ENCODE peak calls at places on chromosomes 2 and 18, in four cellular contexts. One of them, this sample, is unnamed.

GRCh38 chr2:107412981-107413380 is 413.7 kb upstream of the RGPD4 start:
- DNase-seq in GM06990: no peak
- DNase-seq in osteocyte: no peak
- DNase-seq in heart left ventricle: no peak
- DNase-seq in this sample: no peak

GRCh38 chr18:5895300-5895885 is at the start of gene TMEM200C:
- DNase-seq in heart left ventricle: peak
- DNase-seq in GM06990: no peak
- DNase-seq in osteocyte: peak
- DNase-seq in this sample: peak

GRCh38 chr2:240421396-240421795 is 14.1 kb upstream of the GPC1 start:
- DNase-seq in osteocyte: no peak
- DNase-seq in heart left ventricle: no peak
- DNase-seq in GM06990: no peak
- DNase-seq in this sample: no peak

GRCh38 chr2:25618676-25619075 is 54.7 kb downstream of the DTNB start:
- DNase-seq in GM06990: no peak
- DNase-seq in heart left ventricle: no peak
- DNase-seq in osteocyte: no peak
- DNase-seq in this sample: no peak

GRCh38 chr2:168587302-168587701 is 131.2 kb downstream of the CERS6 start:
- DNase-seq in heart left ventricle: no peak
- DNase-seq in osteocyte: no peak
- DNase-seq in GM06990: no peak
- DNase-seq in this sample: no peak

GRCh38 chr2:217102941-217103340 is 243.1 kb upstream of the TNP1 start:
- DNase-seq in osteocyte: no peak
- DNase-seq in GM06990: no peak
- DNase-seq in heart left ventricle: no peak
- DNase-seq in this sample: no peak

GRCh38 chr2:72147303-72147970 is at the start of gene CYP26B1:
- DNase-seq in osteocyte: peak
- DNase-seq in GM06990: no peak
- DNase-seq in heart left ventricle: peak
- DNase-seq in this sample: peak

GRCh38 chr18:62399781-62400308 is 74.7 kb downstream of the TNFRSF11A start:
- DNase-seq in osteocyte: no peak
- DNase-seq in GM06990: no peak
- DNase-seq in heart left ventricle: no peak
- DNase-seq in this sample: no peak

GRCh38 chr2:240149943-240150784 is 9.7 kb upstream of the OTOS start:
- DNase-seq in GM06990: no peak
- DNase-seq in osteocyte: no peak
- DNase-seq in heart left ventricle: no peak
- DNase-seq in this sample: peak

GRCh38 chr2:160241251-160242137 is 41.4 kb upstream of the ITGB6 start:
- DNase-seq in heart left ventricle: peak
- DNase-seq in osteocyte: peak
- DNase-seq in GM06990: no peak
- DNase-seq in this sample: no peak

GRCh38 chr2:118687698-118688097 is 159.8 kb downstream of the EN1 start:
- DNase-seq in osteocyte: no peak
- DNase-seq in GM06990: no peak
- DNase-seq in heart left ventricle: no peak
- DNase-seq in this sample: no peak

GRCh38 chr18:3262234-3263171 is 570 bp downstream of the MYL12B start:
- DNase-seq in heart left ventricle: no peak
- DNase-seq in osteocyte: no peak
- DNase-seq in GM06990: no peak
- DNase-seq in this sample: no peak

GRCh38 chr18:31230495-31230894 is 67.8 kb upstream of the DSC1 start:
- DNase-seq in heart left ventricle: no peak
- DNase-seq in GM06990: peak
- DNase-seq in osteocyte: no peak
- DNase-seq in this sample: peak

GRCh38 chr2:231475965-231476364 is 11.7 kb upstream of the NCL start:
- DNase-seq in osteocyte: no peak
- DNase-seq in GM06990: no peak
- DNase-seq in heart left ventricle: no peak
- DNase-seq in this sample: no peak

GRCh38 chr18:49613141-49613641 is 51.3 kb downstream of the LIPG start:
- DNase-seq in osteocyte: peak
- DNase-seq in heart left ventricle: no peak
- DNase-seq in GM06990: no peak
- DNase-seq in this sample: no peak

GRCh38 chr2:168059758-168060157 is 187.6 kb downstream of the STK39 start:
- DNase-seq in heart left ventricle: no peak
- DNase-seq in osteocyte: no peak
- DNase-seq in GM06990: no peak
- DNase-seq in this sample: no peak

GRCh38 chr2:127115471-127116199 is 8.7 kb upstream of the BIN1 start:
- DNase-seq in osteocyte: peak
- DNase-seq in heart left ventricle: no peak
- DNase-seq in GM06990: no peak
- DNase-seq in this sample: no peak

GRCh38 chr2:109238580-109238979 is 109.6 kb downstream of the SH3RF3 start:
- DNase-seq in osteocyte: no peak
- DNase-seq in heart left ventricle: peak
- DNase-seq in GM06990: peak
- DNase-seq in this sample: peak

GRCh38 chr2:32865399-32866068 is 81.2 kb upstream of the LTBP1 start:
- DNase-seq in osteocyte: no peak
- DNase-seq in GM06990: no peak
- DNase-seq in heart left ventricle: no peak
- DNase-seq in this sample: no peak

GRCh38 chr18:3340015-3340681 is 78.2 kb downstream of the MYL12B start:
- DNase-seq in osteocyte: no peak
- DNase-seq in GM06990: no peak
- DNase-seq in heart left ventricle: no peak
- DNase-seq in this sample: no peak

GRCh38 chr2:147082850-147083522 is 761.8 kb upstream of the ACVR2A start:
- DNase-seq in heart left ventricle: no peak
- DNase-seq in osteocyte: no peak
- DNase-seq in GM06990: peak
- DNase-seq in this sample: peak

GRCh38 chr2:231256494-231256893 is 58.1 kb downstream of the ARMC9 start:
- DNase-seq in osteocyte: no peak
- DNase-seq in heart left ventricle: no peak
- DNase-seq in GM06990: no peak
- DNase-seq in this sample: no peak

GRCh38 chr2:72111061-72111460 is 36.6 kb downstream of the CYP26B1 start:
- DNase-seq in GM06990: no peak
- DNase-seq in osteocyte: no peak
- DNase-seq in heart left ventricle: no peak
- DNase-seq in this sample: no peak

GRCh38 chr18:27549335-27550039 is 364.4 kb upstream of the CHST9 start:
- DNase-seq in osteocyte: no peak
- DNase-seq in GM06990: no peak
- DNase-seq in heart left ventricle: no peak
- DNase-seq in this sample: no peak

GRCh38 chr2:18178736-18179349 is 300.4 kb downstream of the KCNS3 start:
- DNase-seq in GM06990: no peak
- DNase-seq in heart left ventricle: no peak
- DNase-seq in osteocyte: no peak
- DNase-seq in this sample: peak

GRCh38 chr2:14524041-14524802 is 108.3 kb upstream of the LRATD1 start:
- DNase-seq in GM06990: no peak
- DNase-seq in heart left ventricle: no peak
- DNase-seq in osteocyte: no peak
- DNase-seq in this sample: no peak

GRCh38 chr2:106961328-106961727 is 75.4 kb upstream of the ST6GAL2 start:
- DNase-seq in osteocyte: no peak
- DNase-seq in heart left ventricle: no peak
- DNase-seq in GM06990: no peak
- DNase-seq in this sample: no peak

GRCh38 chr2:224712346-224712745 is 3.8 kb downstream of the CCDC195 start:
- DNase-seq in heart left ventricle: no peak
- DNase-seq in GM06990: no peak
- DNase-seq in osteocyte: no peak
- DNase-seq in this sample: no peak

GRCh38 chr2:218387369-218388194 is 5.5 kb downstream of the SLC11A1 start:
- DNase-seq in osteocyte: no peak
- DNase-seq in GM06990: no peak
- DNase-seq in heart left ventricle: peak
- DNase-seq in this sample: no peak

GRCh38 chr2:38540580-38541290 is 62.0 kb downstream of the HNRNPLL start:
- DNase-seq in osteocyte: peak
- DNase-seq in GM06990: no peak
- DNase-seq in heart left ventricle: no peak
- DNase-seq in this sample: no peak

GRCh38 chr2:11140492-11140891 is 14.8 kb upstream of the SLC66A3 start:
- DNase-seq in osteocyte: no peak
- DNase-seq in heart left ventricle: no peak
- DNase-seq in GM06990: no peak
- DNase-seq in this sample: no peak

GRCh38 chr2:36707050-36707449 is 10.5 kb downstream of the VIT start:
- DNase-seq in GM06990: no peak
- DNase-seq in osteocyte: no peak
- DNase-seq in heart left ventricle: peak
- DNase-seq in this sample: no peak

GRCh38 chr2:231926180-231926741 is at the start of gene NPPC:
- DNase-seq in GM06990: peak
- DNase-seq in heart left ventricle: peak
- DNase-seq in osteocyte: no peak
- DNase-seq in this sample: peak

GRCh38 chr2:38095079-38095478 is 19.1 kb upstream of the CYP1B1 start:
- DNase-seq in heart left ventricle: no peak
- DNase-seq in GM06990: no peak
- DNase-seq in osteocyte: no peak
- DNase-seq in this sample: no peak

GRCh38 chr2:20446917-20447436 is at the start of gene RHOB:
- DNase-seq in GM06990: peak
- DNase-seq in heart left ventricle: peak
- DNase-seq in osteocyte: peak
- DNase-seq in this sample: peak

GRCh38 chr2:20449501-20450200 is 2.8 kb downstream of the RHOB start:
- DNase-seq in GM06990: no peak
- DNase-seq in heart left ventricle: no peak
- DNase-seq in osteocyte: no peak
- DNase-seq in this sample: no peak

GRCh38 chr2:20448246-20449046 is 1.6 kb downstream of the RHOB start:
- DNase-seq in osteocyte: no peak
- DNase-seq in heart left ventricle: no peak
- DNase-seq in GM06990: no peak
- DNase-seq in this sample: no peak

GRCh38 chr2:20446280-20446916 is 476 bp upstream of the RHOB start:
- DNase-seq in heart left ventricle: peak
- DNase-seq in GM06990: no peak
- DNase-seq in osteocyte: no peak
- DNase-seq in this sample: no peak

GRCh38 chr2:20447437-20448245 is 767 bp downstream of the RHOB start:
- DNase-seq in osteocyte: no peak
- DNase-seq in GM06990: peak
- DNase-seq in heart left ventricle: peak
- DNase-seq in this sample: peak
- TF ChIP-seq CTCF in osteocyte: no peak
- TF ChIP-seq CTCF in GM06990: no peak
- TF ChIP-seq CTCF in heart left ventricle: no peak
- TF ChIP-seq CTCF in this sample: peak

DNA sequence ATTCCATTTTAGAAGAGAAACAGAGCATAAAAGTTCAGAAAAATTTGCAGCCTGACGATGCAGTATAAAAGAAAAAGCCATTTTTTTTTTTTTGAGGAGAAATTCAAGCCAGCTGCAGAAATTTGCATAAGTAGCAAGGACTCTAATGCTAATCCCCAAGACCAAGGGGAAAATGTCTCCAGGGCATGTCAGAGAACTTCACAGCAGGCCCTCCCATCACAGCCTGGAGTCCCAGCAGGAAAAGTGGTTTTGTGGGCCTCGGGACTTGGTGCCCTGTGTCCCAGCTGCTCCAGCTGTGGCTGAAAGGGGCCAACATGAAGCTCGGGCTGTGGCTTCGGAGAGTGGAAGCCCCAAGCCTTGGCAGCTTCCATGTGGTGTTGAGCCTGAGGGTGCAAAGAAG is 325.3 kb upstream of the HNMT start:
- DNase-seq in GM06990: no peak
- DNase-seq in heart left ventricle: no peak
- DNase-seq in osteocyte: no peak
- DNase-seq in this sample: no peak
- TF ChIP-seq CTCF in GM06990: no peak
- TF ChIP-seq CTCF in heart left ventricle: no peak
- TF ChIP-seq CTCF in osteocyte: no peak
- TF ChIP-seq CTCF in this sample: no peak

DNA sequence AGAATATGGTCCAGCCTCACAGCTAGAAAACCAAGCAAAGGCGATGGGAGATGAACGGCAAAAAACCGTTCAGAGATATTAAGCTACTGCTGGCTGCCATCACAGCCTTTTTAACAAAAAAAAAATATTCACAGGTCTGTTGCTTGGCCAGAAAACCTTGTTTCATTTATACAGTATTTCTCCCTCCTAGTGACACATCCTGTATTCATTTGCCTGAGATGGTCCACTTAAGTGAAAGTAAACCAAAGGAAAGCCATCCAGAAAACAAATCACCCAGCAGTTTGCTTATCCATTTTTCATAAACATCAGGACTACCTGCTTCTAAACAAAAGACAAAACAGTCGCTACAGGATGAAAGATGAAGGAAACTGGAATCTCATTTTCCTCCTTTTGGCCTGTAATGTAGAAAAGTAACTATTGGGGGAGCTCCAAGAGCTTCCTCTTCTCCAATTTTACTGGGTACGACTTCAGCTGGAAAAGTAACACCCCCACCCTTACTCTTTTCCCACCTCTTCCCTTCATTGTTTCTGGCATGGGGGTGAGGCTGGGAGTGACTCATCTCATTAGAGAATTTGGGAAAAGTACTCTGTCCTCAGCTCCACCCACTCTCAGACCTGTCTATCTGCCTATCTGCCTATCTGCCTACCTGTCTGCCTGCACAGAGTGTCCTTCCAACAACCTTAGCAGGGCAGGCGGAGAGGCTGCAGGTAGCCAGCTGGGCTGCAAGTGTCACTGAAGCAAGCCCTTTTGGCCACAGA is 93.8 kb downstream of the EPHA4 start:
- DNase-seq in heart left ventricle: no peak
- DNase-seq in GM06990: no peak
- DNase-seq in osteocyte: no peak
- DNase-seq in this sample: no peak
- TF ChIP-seq CTCF in heart left ventricle: no peak
- TF ChIP-seq CTCF in GM06990: no peak
- TF ChIP-seq CTCF in osteocyte: no peak
- TF ChIP-seq CTCF in this sample: no peak

GRCh38 chr2:201968045-201968444 is 65.6 kb upstream of the FZD7 start:
- DNase-seq in osteocyte: no peak
- DNase-seq in heart left ventricle: no peak
- DNase-seq in GM06990: no peak
- DNase-seq in this sample: no peak

GRCh38 chr2:201964631-201965206 is 68.9 kb upstream of the FZD7 start:
- DNase-seq in GM06990: no peak
- DNase-seq in osteocyte: no peak
- DNase-seq in heart left ventricle: no peak
- DNase-seq in this sample: no peak

GRCh38 chr2:201966691-201967388 is 66.8 kb upstream of the FZD7 start:
- DNase-seq in osteocyte: no peak
- DNase-seq in heart left ventricle: no peak
- DNase-seq in GM06990: no peak
- DNase-seq in this sample: no peak

GRCh38 chr2:201964011-201964410 is 69.6 kb upstream of the FZD7 start:
- DNase-seq in osteocyte: no peak
- DNase-seq in GM06990: no peak
- DNase-seq in heart left ventricle: no peak
- DNase-seq in this sample: no peak

GRCh38 chr2:201965550-201965949 is 68.1 kb upstream of the FZD7 start:
- DNase-seq in heart left ventricle: no peak
- DNase-seq in osteocyte: no peak
- DNase-seq in GM06990: no peak
- DNase-seq in this sample: no peak
- TF ChIP-seq CTCF in heart left ventricle: no peak
- TF ChIP-seq CTCF in osteocyte: peak
- TF ChIP-seq CTCF in GM06990: peak
- TF ChIP-seq CTCF in this sample: no peak

This sample was measured in GM13977.